ENCODE peak calls at places on chromosomes 4 and X, in eight cellular contexts. D is AG09319, Z is spleen, V is neural progenitor cell, E is cardiac fibroblast, A is left ventricle myocardium inferior, I is HFF-Myc, N is Panc1. R is an unnamed sample.

GRCh38 chrX:57211906-57212305 is 74.6 kb upstream of the FAAH2 start:
- DNase-seq in D (no peak), Z (no peak), V (peak; percentile 5), E (no peak), A (no peak), I (no peak), N (no peak), R (no peak)

GRCh38 chr4:4572821-4573220 is 31.0 kb upstream of the STX18 start:
- DNase-seq in D (no peak), Z (no peak), V (no peak), E (peak; percentile 27), A (no peak), I (no peak), N (no peak), R (no peak)

GRCh38 chr4:2250003-2250763 is 8.3 kb upstream of the HAUS3 start:
- DNase-seq in D (no peak), Z (no peak), V (no peak), E (no peak), A (no peak), I (no peak), N (no peak), R (no peak)

GRCh38 chr4:41281038-41281634 is 24.4 kb downstream of the UCHL1 start:
- DNase-seq in D (no peak), Z (no peak), V (peak; percentile 87), E (peak; percentile 88), A (no peak), I (peak; percentile 78), N (peak; percentile 75), R (peak; percentile 56)

GRCh38 chrX:57964975-57965374 is 54.7 kb upstream of the ZXDA start:
- DNase-seq in D (no peak), Z (no peak), V (no peak), E (no peak), A (no peak), I (no peak), N (no peak), R (no peak)

GRCh38 chr4:10157478-10158354 is 41.1 kb upstream of the WDR1 start:
- DNase-seq in D (peak; percentile 48), Z (no peak), V (peak; percentile 81), E (peak; percentile 86), A (peak; percentile 33), I (peak; percentile 49), N (peak; percentile 22), R (peak; percentile 55)

GRCh38 chr4:14920759-14921313 is 81.4 kb upstream of the CPEB2 start:
- DNase-seq in D (no peak), Z (no peak), V (peak; percentile 8), E (no peak), A (no peak), I (no peak), N (no peak), R (no peak)

GRCh38 chrX:107227780-107228485 is 21.5 kb downstream of the DNAAF6 start:
- DNase-seq in D (no peak), Z (no peak), V (no peak), E (no peak), A (no peak), I (no peak), N (no peak), R (no peak)

GRCh38 chr4:118757761-118758213 is 72.6 kb downstream of the METTL14 start:
- DNase-seq in D (no peak), Z (no peak), V (no peak), E (peak; percentile 82), A (no peak), I (no peak), N (no peak), R (no peak)

GRCh38 chr4:36213956-36214355 is 30.4 kb downstream of the ARAP2 start:
- DNase-seq in D (no peak), Z (no peak), V (no peak), E (no peak), A (no peak), I (no peak), N (no peak), R (no peak)

GRCh38 chr4:70945452-70946055 is 43.4 kb downstream of the MOB1B start:
- DNase-seq in D (no peak), Z (no peak), V (no peak), E (peak; percentile 32), A (no peak), I (no peak), N (no peak), R (no peak)

GRCh38 chrX:133527825-133528224 is 112.5 kb upstream of the GPC4 start:
- DNase-seq in D (no peak), Z (no peak), V (no peak), E (no peak), A (no peak), I (no peak), N (no peak), R (no peak)

GRCh38 chrX:45758319-45758718 is 557.6 kb upstream of the DIPK2B start:
- DNase-seq in D (peak; percentile 64), Z (no peak), V (no peak), E (peak; percentile 93), A (no peak), I (no peak), N (no peak), R (no peak)

GRCh38 chrX:97027384-97027922 is 143.7 kb downstream of the RPA4 start:
- DNase-seq in D (no peak), Z (no peak), V (peak; percentile 92), E (no peak), A (no peak), I (no peak), N (no peak), R (no peak)

GRCh38 chr4:43680416-43680815 is 768.2 kb downstream of the KCTD8 start:
- DNase-seq in D (no peak), Z (no peak), V (peak; percentile 3), E (no peak), A (no peak), I (no peak), N (no peak), R (no peak)

GRCh38 chr4:7640136-7640535 is 205.4 kb upstream of the PSAPL1 start:
- DNase-seq in D (no peak), Z (no peak), V (no peak), E (no peak), A (no peak), I (no peak), N (no peak), R (no peak)

GRCh38 chr4:7642764-7643495 is 208.2 kb upstream of the PSAPL1 start:
- DNase-seq in D (no peak), Z (no peak), V (no peak), E (no peak), A (no peak), I (no peak), N (no peak), R (no peak)

GRCh38 chr4:7638984-7639789 is 204.5 kb upstream of the PSAPL1 start:
- DNase-seq in D (no peak), Z (no peak), V (no peak), E (no peak), A (no peak), I (no peak), N (no peak), R (no peak)

GRCh38 chr4:7638463-7638862 is 203.7 kb upstream of the PSAPL1 start:
- DNase-seq in D (no peak), Z (no peak), V (no peak), E (no peak), A (no peak), I (no peak), N (no peak), R (no peak)

DNA sequence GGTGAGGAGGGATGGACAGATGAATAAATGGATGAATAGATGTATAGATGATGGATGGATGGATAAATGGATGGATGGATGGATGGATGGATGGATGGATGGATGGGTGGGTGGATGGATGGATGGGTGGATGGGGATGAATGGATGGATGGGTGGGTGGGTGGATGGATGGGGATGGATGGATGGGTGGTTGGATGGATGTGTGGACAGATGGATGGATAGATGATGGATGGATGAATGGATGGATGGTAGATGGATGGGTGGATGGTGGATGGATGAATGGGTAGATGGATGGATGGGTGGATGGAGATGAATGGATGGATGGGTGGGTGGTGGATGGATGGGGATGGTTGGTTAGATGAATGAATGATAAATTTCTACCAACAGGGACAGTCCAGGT is 207.0 kb upstream of the PSAPL1 start:
- DNase-seq in D (no peak), Z (no peak), V (no peak), E (no peak), A (no peak), I (no peak), N (no peak), R (no peak)
- TF ChIP-seq CTCF in D (no peak), Z (no peak), V (no peak), E (no peak), A (no peak), I (no peak), N (no peak), R (no peak)

GRCh38 chr4:54428940-54429339 is 199.8 kb downstream of the PDGFRA start:
- DNase-seq in D (no peak), Z (no peak), V (no peak), E (no peak), A (no peak), I (no peak), N (no peak), R (no peak)

GRCh38 chr4:54427826-54428225 is 198.7 kb downstream of the PDGFRA start:
- DNase-seq in D (no peak), Z (no peak), V (no peak), E (no peak), A (no peak), I (no peak), N (no peak), R (no peak)

DNA sequence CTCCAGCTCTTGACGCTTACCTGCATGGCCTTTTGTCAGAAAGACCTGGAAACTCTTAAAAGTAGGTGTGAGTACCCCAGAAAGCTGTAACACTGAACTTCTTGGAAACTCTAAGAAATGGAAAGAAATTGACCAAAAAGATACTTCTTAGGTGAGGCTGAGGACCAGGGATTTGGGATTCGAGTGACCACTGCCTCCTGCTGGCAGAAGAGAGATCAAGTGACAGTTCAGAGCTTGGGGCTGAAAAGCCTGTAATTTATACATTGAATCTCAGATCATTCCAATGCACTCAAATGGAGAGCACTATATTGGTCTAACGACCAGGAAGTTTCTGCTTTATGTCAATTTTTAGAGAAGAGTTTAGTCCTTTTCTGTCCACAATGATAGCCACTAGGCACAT is 204.6 kb downstream of the PDGFRA start:
- DNase-seq in D (no peak), Z (no peak), V (peak; percentile 33), E (peak; percentile 66), A (no peak), I (no peak), N (no peak), R (no peak)
- TF ChIP-seq CTCF in D (peak; percentile 41), Z (no peak), V (peak; percentile 58), E (peak; percentile 69), A (peak; percentile 55), I (peak; percentile 50), N (peak; percentile 35), R (peak; percentile 59)

GRCh38 chrX:123648028-123648810 is 84.6 kb downstream of the THOC2 start:
- DNase-seq in D (peak; percentile 19), Z (no peak), V (peak; percentile 71), E (peak; percentile 55), A (no peak), I (peak; percentile 5), N (no peak), R (peak; percentile 62)
- TF ChIP-seq CTCF in D (no peak), Z (no peak), V (no peak), E (no peak), A (no peak), I (no peak), N (no peak), R (no peak)

DNA sequence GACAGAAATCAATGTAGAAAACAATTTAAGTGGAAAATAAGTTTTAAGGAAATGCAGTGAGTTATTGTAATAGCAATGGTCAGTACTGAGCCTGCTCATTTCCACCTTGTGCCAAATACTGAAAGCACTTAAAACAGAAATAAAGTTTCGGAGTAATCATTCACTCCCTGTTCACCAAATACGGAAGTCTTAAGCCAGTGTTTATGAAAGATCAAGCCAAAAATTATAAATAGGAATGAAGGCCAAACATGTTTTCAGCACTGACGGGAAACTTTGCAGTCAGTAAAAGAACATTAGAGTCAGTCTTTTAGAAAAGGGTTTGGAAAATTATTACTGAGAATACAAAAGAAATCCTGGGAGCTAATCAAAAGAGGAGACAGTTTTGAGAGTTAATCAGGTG is 178.6 kb downstream of the DMD start:
- DNase-seq in D (no peak), Z (no peak), V (no peak), E (no peak), A (no peak), I (no peak), N (no peak), R (no peak)
- TF ChIP-seq CTCF in D (no peak), Z (no peak), V (no peak), E (no peak), A (no peak), I (no peak), N (no peak), R (no peak)